ENCODE peak calls at places on chromosomes 4 and X, in ten cellular contexts. I is brain microvascular endothelial cell, O is tibial artery, G is cardiac fibroblast, D is esophagus squamous epithelium, U is psoas muscle, V is tibial nerve, Z is A549, S is cardiac muscle cell, M is neural progenitor cell. K is an unnamed sample.

GRCh38 chrX:134026732-134027311 is 41.4 kb upstream of the GPC3 start:
- DNase-seq in G (peak), S (peak), I (peak), Z (peak), U (no peak), D (no peak), O (peak), V (peak), M (peak), K (peak)

GRCh38 chrX:56248492-56248891 is 16.3 kb downstream of the KLF8 start:
- DNase-seq in I (peak), V (no peak), G (peak), D (no peak), U (peak), O (no peak), M (peak), S (peak), Z (peak), K (peak)

GRCh38 chr4:152310223-152310622 is 225.7 kb downstream of the FBXW7 start:
- DNase-seq in Z (no peak), I (peak), D (no peak), M (no peak), O (no peak), U (no peak), G (peak), S (no peak), V (no peak), K (no peak)

GRCh38 chr4:45944000-45944399 is 179.9 kb downstream of the GABRG1 start:
- DNase-seq in O (no peak), V (no peak), G (no peak), Z (no peak), D (no peak), S (peak), U (no peak), I (no peak), M (no peak), K (no peak)

GRCh38 chrX:108064613-108065012 is 19.7 kb downstream of the VSIG1 start:
- DNase-seq in M (peak), U (no peak), Z (no peak), V (no peak), S (no peak), G (no peak), I (no peak), D (no peak), O (no peak), K (no peak)

GRCh38 chrX:22634751-22635150 is 362.0 kb downstream of the CBLL2 start:
- DNase-seq in G (peak), D (no peak), U (no peak), O (no peak), S (no peak), Z (no peak), V (no peak), M (no peak), I (no peak), K (no peak)

GRCh38 chrX:101430457-101431078 is 22.5 kb downstream of the HNRNPH2 start:
- DNase-seq in O (no peak), M (no peak), V (no peak), Z (peak), I (peak), U (no peak), G (no peak), S (no peak), D (no peak), K (peak)

GRCh38 chrX:77910108-77910840 is at the start of gene ATP7A:
- DNase-seq in G (peak), V (peak), M (peak), U (peak), S (peak), D (peak), O (peak), Z (peak), I (peak), K (peak)

GRCh38 chr4:160127211-160127610 is 1024.3 kb downstream of the RAPGEF2 start:
- DNase-seq in Z (no peak), G (no peak), U (no peak), M (no peak), S (no peak), V (no peak), I (no peak), D (no peak), O (no peak), K (no peak)

GRCh38 chrX:117990438-117990837 is 126.2 kb downstream of the KLHL13 start:
- DNase-seq in G (no peak), V (no peak), Z (no peak), D (no peak), M (no peak), O (no peak), I (no peak), S (no peak), U (no peak), K (peak)

GRCh38 chrX:133046601-133047000 is 50.3 kb downstream of the USP26 start:
- DNase-seq in I (no peak), O (no peak), D (no peak), Z (no peak), S (no peak), V (no peak), G (no peak), M (no peak), U (no peak), K (no peak)

GRCh38 chr4:109729155-109729562 is 711 bp downstream of the PLA2G12A start:
- DNase-seq in S (peak), U (no peak), M (peak), V (no peak), G (peak), D (no peak), O (no peak), Z (peak), I (no peak), K (no peak)

GRCh38 chr4:135492439-135492838 is 1290.8 kb upstream of the PABPC4L start:
- DNase-seq in I (no peak), S (no peak), U (no peak), Z (no peak), M (no peak), D (no peak), O (no peak), V (no peak), G (no peak), K (no peak)
- TF ChIP-seq CTCF in I (no peak), S (no peak), U (no peak), Z (no peak), M (peak), D (no peak), O (no peak), V (no peak), G (no peak), K (no peak)

DNA sequence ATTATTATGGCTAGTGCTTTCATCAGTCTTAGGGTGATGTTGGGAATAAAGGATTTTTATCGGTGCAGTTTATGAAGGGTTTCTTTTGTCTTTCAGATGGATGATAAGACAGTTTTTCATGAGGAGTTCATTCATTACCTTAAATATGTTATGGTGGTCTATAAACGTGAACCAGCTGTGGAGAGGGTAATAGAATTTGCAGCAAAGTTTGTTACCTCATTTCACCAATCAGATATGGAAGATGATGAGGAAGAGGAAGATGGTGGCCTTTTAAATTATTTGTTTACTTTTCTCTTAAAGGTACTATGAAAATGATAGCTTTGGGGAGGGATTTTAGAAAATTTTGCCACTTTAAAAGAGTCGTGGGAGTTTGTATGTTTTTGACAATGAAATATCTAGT is 1.3 kb downstream of the NCAPG start:
- DNase-seq in I (no peak), O (no peak), U (no peak), V (no peak), S (no peak), D (no peak), Z (no peak), G (no peak), M (no peak), K (no peak)
- H3K4me3 ChIP-seq in I (peak), O (no peak), U (no peak), V (no peak), S (peak), D (no peak), Z (peak), G (peak), M (peak), K (peak)

GRCh38 chr4:156378053-156378665 is 424.5 kb upstream of the CTSO start:
- DNase-seq in D (no peak), G (peak), V (no peak), S (peak), M (peak), O (no peak), U (no peak), Z (peak), I (peak), K (peak)
- TF ChIP-seq CTCF in D (peak), G (peak), V (no peak), S (no peak), M (peak), O (peak), U (peak), Z (peak), I (peak), K (peak)

GRCh38 chrX:72031118-72031517 is 100.6 kb downstream of the RTL5 start:
- DNase-seq in Z (no peak), V (no peak), M (no peak), O (no peak), D (no peak), S (no peak), U (no peak), G (no peak), I (no peak), K (no peak)

GRCh38 chrX:72028701-72029470 is 102.8 kb downstream of the RTL5 start:
- DNase-seq in U (no peak), G (no peak), D (no peak), Z (no peak), M (no peak), I (no peak), S (no peak), O (no peak), V (no peak), K (no peak)

GRCh38 chrX:72031634-72032033 is 100.1 kb downstream of the RTL5 start:
- DNase-seq in V (no peak), Z (no peak), G (no peak), S (no peak), D (no peak), O (no peak), U (no peak), I (no peak), M (no peak), K (no peak)

GRCh38 chrX:72029473-72030411 is 102.0 kb downstream of the RTL5 start:
- DNase-seq in M (peak), Z (peak), D (no peak), I (peak), S (peak), G (peak), O (no peak), V (no peak), U (no peak), K (peak)

DNA sequence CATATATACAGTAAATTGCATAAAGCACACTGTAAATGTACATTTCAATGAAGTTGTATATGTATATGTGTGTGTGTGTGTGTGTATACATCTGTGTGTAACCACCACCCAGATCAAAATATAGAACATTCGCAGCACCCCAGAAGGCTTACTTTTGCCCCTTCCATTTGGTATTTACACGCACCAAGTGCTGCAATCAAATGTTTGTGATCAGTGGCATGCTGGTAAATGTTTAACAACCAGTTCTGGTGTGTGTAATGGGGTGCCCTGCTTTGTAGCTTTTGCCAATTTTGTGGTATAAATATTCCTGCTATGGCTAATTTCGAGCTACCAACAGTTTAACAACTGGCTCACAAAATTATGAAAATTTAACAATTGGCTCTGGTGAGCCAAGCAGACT is 101.3 kb downstream of the RTL5 start:
- DNase-seq in G (no peak), M (no peak), U (no peak), O (no peak), S (no peak), D (no peak), V (no peak), Z (peak), I (no peak), K (no peak)
- H3K4me3 ChIP-seq in G (no peak), M (no peak), U (no peak), O (no peak), S (no peak), D (no peak), V (no peak), Z (no peak), I (no peak), K (no peak)

DNA sequence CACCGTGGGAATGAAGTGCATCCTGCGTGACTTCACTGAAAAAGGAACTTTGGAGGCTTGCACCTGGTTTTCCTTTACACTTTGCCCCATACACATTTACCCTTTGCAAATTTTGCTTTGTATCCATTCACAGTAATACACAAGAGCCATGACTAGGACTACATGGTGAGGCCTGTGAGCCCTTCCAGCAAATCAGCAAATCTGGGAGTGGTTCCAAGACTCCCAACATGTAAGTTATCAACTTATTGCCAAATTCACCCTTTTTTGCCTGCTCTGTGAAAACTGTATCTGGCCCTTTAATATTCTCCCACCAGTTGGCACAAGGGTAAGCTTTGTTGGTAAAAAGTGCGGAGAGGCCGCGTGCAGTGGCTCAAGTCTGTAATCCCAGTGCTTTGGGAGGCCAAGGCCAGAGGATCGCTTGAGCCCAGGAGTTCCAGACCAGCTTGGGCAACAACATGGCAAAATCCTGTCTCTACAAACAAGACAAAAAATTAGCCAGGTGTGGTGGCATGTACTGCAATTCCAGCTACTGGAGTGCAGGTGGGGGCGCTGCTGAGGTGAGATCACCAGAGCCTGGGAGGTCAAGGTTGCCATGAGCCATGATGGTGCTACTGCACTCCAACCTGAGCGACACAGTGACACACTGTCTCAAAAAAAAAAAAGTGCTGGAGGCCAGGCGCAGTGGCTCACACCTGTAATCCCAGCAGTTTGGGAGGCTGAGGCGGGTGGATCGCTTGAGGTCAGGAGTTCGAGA is 5.0 kb downstream of the PRMT9 start:
- DNase-seq in M (no peak), Z (peak), G (peak), U (no peak), O (no peak), D (no peak), V (no peak), I (no peak), S (peak), K (peak)
- TF ChIP-seq CTCF in M (peak), Z (no peak), G (no peak), U (no peak), O (no peak), D (no peak), V (no peak), I (no peak), S (no peak), K (no peak)

GRCh38 chrX:139692908-139693307 is 15.1 kb downstream of the MCF2 start:
- DNase-seq in Z (no peak), G (no peak), O (no peak), I (no peak), S (no peak), V (no peak), U (no peak), D (no peak), M (no peak), K (no peak)

GRCh38 chrX:139692506-139692849 is 15.5 kb downstream of the MCF2 start:
- DNase-seq in U (no peak), S (no peak), D (no peak), M (no peak), I (no peak), V (no peak), Z (no peak), O (no peak), G (peak), K (peak)

GRCh38 chrX:139691843-139692505 is 16.0 kb downstream of the MCF2 start:
- DNase-seq in G (peak), V (no peak), I (no peak), Z (peak), U (peak), D (no peak), S (peak), M (peak), O (no peak), K (no peak)

GRCh38 chrX:139691493-139691842 is 16.5 kb downstream of the MCF2 start:
- DNase-seq in O (no peak), D (no peak), U (no peak), V (no peak), Z (no peak), G (peak), I (no peak), M (peak), S (peak), K (peak)
- H3K4me3 ChIP-seq in O (peak), D (peak), U (peak), V (peak), Z (peak), G (peak), I (peak), M (peak), S (peak), K (peak)

DNA sequence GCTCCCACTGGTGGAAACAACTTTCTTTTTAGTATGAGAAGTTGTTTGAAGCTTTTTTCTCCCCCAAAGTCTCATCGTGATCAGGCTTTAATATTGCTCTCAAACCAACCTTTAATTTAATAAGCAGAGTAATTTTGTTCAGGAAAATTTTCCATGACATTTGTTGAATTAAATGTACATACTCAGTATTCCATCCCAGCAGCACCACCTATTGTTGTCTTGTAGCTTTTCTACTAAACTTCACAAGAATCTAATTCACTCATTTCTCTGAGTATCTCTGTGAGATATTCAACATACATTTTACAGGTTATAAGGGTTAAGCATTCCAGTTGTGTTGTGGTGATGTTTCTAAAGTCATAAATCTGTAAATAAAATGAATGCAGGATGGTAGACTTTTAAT is 218.3 kb upstream of the HAND2 start:
- DNase-seq in O (no peak), I (no peak), U (no peak), V (no peak), Z (no peak), S (peak), G (peak), D (no peak), M (no peak), K (peak)
- TF ChIP-seq CTCF in O (peak), I (no peak), U (no peak), V (no peak), Z (no peak), S (peak), G (peak), D (no peak), M (no peak), K (peak)

GRCh38 chrX:135050603-135051002 is 1.3 kb downstream of the RTL8A start:
- DNase-seq in V (no peak), G (no peak), M (no peak), D (no peak), O (no peak), S (no peak), Z (no peak), U (no peak), I (no peak), K (no peak)
- H3K4me3 ChIP-seq in V (peak), G (peak), M (peak), D (peak), O (peak), S (peak), Z (peak), U (peak), I (peak), K (peak)

GRCh38 chrX:47568656-47569295 is 7.8 kb downstream of the ARAF start:
- DNase-seq in U (no peak), V (no peak), O (no peak), I (no peak), D (no peak), G (no peak), M (peak), Z (peak), S (peak), K (peak)
- TF ChIP-seq CTCF in U (peak), V (no peak), O (no peak), I (peak), D (peak), G (peak), M (peak), Z (no peak), S (peak), K (peak)